ENCODE peak calls at places on chromosomes 4 and X, in seven cellular contexts. One of them, this sample, is unnamed.

GRCh38 chr4:3112241-3112978 is 37.9 kb downstream of the HTT start:
- DNase-seq in HFFc6: no peak
- DNase-seq in HL-60: no peak
- DNase-seq in RPMI8226: no peak
- DNase-seq in IMR-90: no peak
- DNase-seq in AG08396: no peak
- DNase-seq in NCI-H524: no peak
- DNase-seq in this sample: no peak

GRCh38 chr4:121792966-121793365 is 8.2 kb upstream of the EXOSC9 start:
- DNase-seq in HL-60: no peak
- DNase-seq in RPMI8226: no peak
- DNase-seq in HFFc6: no peak
- DNase-seq in NCI-H524: no peak
- DNase-seq in IMR-90: no peak
- DNase-seq in AG08396: no peak
- DNase-seq in this sample: no peak

GRCh38 chr4:122170775-122171174 is 18.6 kb downstream of the BLTP1 start:
- DNase-seq in HFFc6: no peak
- DNase-seq in HL-60: no peak
- DNase-seq in AG08396: no peak
- DNase-seq in NCI-H524: no peak
- DNase-seq in RPMI8226: no peak
- DNase-seq in IMR-90: no peak
- DNase-seq in this sample: no peak

GRCh38 chr4:120291541-120291940 is 224.9 kb upstream of the MAD2L1 start:
- DNase-seq in HL-60: no peak
- DNase-seq in NCI-H524: no peak
- DNase-seq in IMR-90: no peak
- DNase-seq in RPMI8226: no peak
- DNase-seq in AG08396: no peak
- DNase-seq in HFFc6: no peak
- DNase-seq in this sample: no peak

GRCh38 chr4:140242357-140243284 is 88.6 kb upstream of the MAML3 start:
- DNase-seq in HFFc6: no peak
- DNase-seq in RPMI8226: peak; percentile 46
- DNase-seq in AG08396: no peak
- DNase-seq in IMR-90: no peak
- DNase-seq in NCI-H524: no peak
- DNase-seq in HL-60: no peak
- DNase-seq in this sample: peak; percentile 35

GRCh38 chrX:110414273-110414672 is 55.6 kb downstream of the RTL9 start:
- DNase-seq in AG08396: no peak
- DNase-seq in NCI-H524: no peak
- DNase-seq in IMR-90: no peak
- DNase-seq in HFFc6: no peak
- DNase-seq in HL-60: no peak
- DNase-seq in RPMI8226: peak; percentile 15
- DNase-seq in this sample: no peak

GRCh38 chr4:184428787-184429186 is 45.6 kb downstream of the IRF2 start:
- DNase-seq in HL-60: no peak
- DNase-seq in RPMI8226: no peak
- DNase-seq in HFFc6: no peak
- DNase-seq in AG08396: no peak
- DNase-seq in IMR-90: no peak
- DNase-seq in NCI-H524: no peak
- DNase-seq in this sample: no peak

GRCh38 chr4:185194924-185195632 is 8.7 kb downstream of the CFAP97 start:
- DNase-seq in IMR-90: no peak
- DNase-seq in NCI-H524: no peak
- DNase-seq in AG08396: no peak
- DNase-seq in HL-60: no peak
- DNase-seq in HFFc6: no peak
- DNase-seq in RPMI8226: no peak
- DNase-seq in this sample: no peak

GRCh38 chrX:106999002-106999975 is 723 bp downstream of the MORC4 start:
- DNase-seq in IMR-90: peak; percentile 49
- DNase-seq in HFFc6: peak; percentile 48
- DNase-seq in HL-60: no peak
- DNase-seq in RPMI8226: peak; percentile 54
- DNase-seq in NCI-H524: peak; percentile 49
- DNase-seq in AG08396: peak; percentile 40
- DNase-seq in this sample: peak; percentile 52

GRCh38 chr4:80371046-80371445 is 35.5 kb downstream of the CFAP299 start:
- DNase-seq in NCI-H524: no peak
- DNase-seq in RPMI8226: no peak
- DNase-seq in IMR-90: no peak
- DNase-seq in HFFc6: no peak
- DNase-seq in HL-60: no peak
- DNase-seq in AG08396: no peak
- DNase-seq in this sample: no peak

GRCh38 chrX:103386332-103386731 is 10.0 kb downstream of the BEX3 start:
- DNase-seq in HFFc6: no peak
- DNase-seq in AG08396: no peak
- DNase-seq in IMR-90: no peak
- DNase-seq in HL-60: no peak
- DNase-seq in NCI-H524: no peak
- DNase-seq in RPMI8226: no peak
- DNase-seq in this sample: no peak

GRCh38 chr4:12319765-12320164 is 891.1 kb upstream of the HS3ST1 start:
- DNase-seq in IMR-90: no peak
- DNase-seq in AG08396: no peak
- DNase-seq in HL-60: no peak
- DNase-seq in NCI-H524: no peak
- DNase-seq in HFFc6: no peak
- DNase-seq in RPMI8226: no peak
- DNase-seq in this sample: no peak

GRCh38 chr4:10698172-10698571 is 13.6 kb upstream of the CLNK start:
- DNase-seq in IMR-90: no peak
- DNase-seq in AG08396: no peak
- DNase-seq in HFFc6: no peak
- DNase-seq in NCI-H524: no peak
- DNase-seq in RPMI8226: no peak
- DNase-seq in HL-60: no peak
- DNase-seq in this sample: no peak

GRCh38 chr4:130478406-130478805 is 1382.5 kb downstream of the C4orf33 start:
- DNase-seq in HL-60: no peak
- DNase-seq in IMR-90: peak; percentile 87
- DNase-seq in HFFc6: peak; percentile 66
- DNase-seq in RPMI8226: no peak
- DNase-seq in NCI-H524: no peak
- DNase-seq in AG08396: peak; percentile 22
- DNase-seq in this sample: no peak

GRCh38 chr4:156695163-156695562 is 276.4 kb downstream of the PDGFC start:
- DNase-seq in AG08396: no peak
- DNase-seq in RPMI8226: no peak
- DNase-seq in NCI-H524: no peak
- DNase-seq in HL-60: no peak
- DNase-seq in HFFc6: no peak
- DNase-seq in IMR-90: no peak
- DNase-seq in this sample: no peak